ENCODE peak calls at places on chromosome 12, in ten cellular contexts. P is prostate gland; Q is suprapubic skin; D is neuronal stem cell; N is H9; F is A549; K is heart left ventricle; C is CD8-positive, alpha-beta memory T cell; Z is CD8-positive, alpha-beta T cell; M is breast epithelium. W is an unnamed sample.

GRCh38 chr12:119412811-119413794 is 78.6 kb downstream of the CCDC60 start:
- DNase-seq in P (peak; percentile 47), Q (no peak), D (peak; percentile 87), N (peak; percentile 88), F (peak; percentile 77), K (peak; percentile 60), C (no peak), Z (no peak), M (no peak), W (no peak)

GRCh38 chr12:67415473-67415872 is 146.3 kb downstream of the CAND1 start:
- DNase-seq in P (no peak), Q (no peak), D (no peak), N (peak; percentile 51), F (peak; percentile 34), K (no peak), C (no peak), Z (no peak), M (no peak), W (no peak)

GRCh38 chr12:104090685-104091084 is 26.4 kb downstream of the HCFC2 start:
- DNase-seq in P (peak; percentile 43), Q (no peak), D (no peak), N (no peak), F (no peak), K (no peak), C (no peak), Z (no peak), M (no peak), W (no peak)

GRCh38 chr12:79737875-79738718 is 47.3 kb upstream of the PAWR start:
- DNase-seq in P (peak; percentile 66), Q (no peak), D (peak; percentile 50), N (no peak), F (peak; percentile 79), K (no peak), C (no peak), Z (no peak), M (no peak), W (peak; percentile 2)

GRCh38 chr12:53251477-53252348 is 16.4 kb upstream of the ESPL1 start:
- DNase-seq in P (peak; percentile 73), Q (peak; percentile 88), D (peak; percentile 75), N (peak; percentile 95), F (peak; percentile 83), K (peak; percentile 83), C (peak; percentile 69), Z (peak; percentile 28), M (peak; percentile 76), W (no peak)

GRCh38 chr12:52022841-52023181 is 16.1 kb downstream of the TAMALIN start:
- DNase-seq in P (no peak), Q (no peak), D (no peak), N (peak; percentile 83), F (peak; percentile 83), K (no peak), C (no peak), Z (no peak), M (no peak), W (no peak)

GRCh38 chr12:48796976-48797375 is 8.1 kb upstream of the ADCY6 start:
- DNase-seq in P (no peak), Q (no peak), D (no peak), N (no peak), F (no peak), K (no peak), C (no peak), Z (no peak), M (no peak), W (no peak)

GRCh38 chr12:115794659-115795081 is 482.8 kb downstream of the MED13L start:
- DNase-seq in P (no peak), Q (no peak), D (no peak), N (no peak), F (peak; percentile 52), K (no peak), C (no peak), Z (no peak), M (no peak), W (no peak)

GRCh38 chr12:118373628-118374027 is 921 bp upstream of the TAOK3 start:
- DNase-seq in P (no peak), Q (no peak), D (no peak), N (no peak), F (no peak), K (no peak), C (no peak), Z (no peak), M (no peak), W (no peak)

GRCh38 chr12:118372541-118373495 is at the start of gene TAOK3:
- DNase-seq in P (peak; percentile 99), Q (peak; percentile 100), D (peak; percentile 96), N (peak; percentile 100), F (peak; percentile 99), K (peak; percentile 98), C (peak; percentile 96), Z (peak; percentile 95), M (peak; percentile 98), W (peak; percentile 92)

GRCh38 chr12:118371354-118372282 is 1.1 kb downstream of the TAOK3 start:
- DNase-seq in P (peak; percentile 27), Q (peak; percentile 82), D (peak; percentile 21), N (peak; percentile 37), F (peak; percentile 36), K (peak; percentile 34), C (peak; percentile 9), Z (no peak), M (no peak), W (no peak)

GRCh38 chr12:118374126-118374725 is 1.5 kb upstream of the TAOK3 start:
- DNase-seq in P (no peak), Q (no peak), D (no peak), N (no peak), F (no peak), K (no peak), C (no peak), Z (no peak), M (no peak), W (no peak)

DNA sequence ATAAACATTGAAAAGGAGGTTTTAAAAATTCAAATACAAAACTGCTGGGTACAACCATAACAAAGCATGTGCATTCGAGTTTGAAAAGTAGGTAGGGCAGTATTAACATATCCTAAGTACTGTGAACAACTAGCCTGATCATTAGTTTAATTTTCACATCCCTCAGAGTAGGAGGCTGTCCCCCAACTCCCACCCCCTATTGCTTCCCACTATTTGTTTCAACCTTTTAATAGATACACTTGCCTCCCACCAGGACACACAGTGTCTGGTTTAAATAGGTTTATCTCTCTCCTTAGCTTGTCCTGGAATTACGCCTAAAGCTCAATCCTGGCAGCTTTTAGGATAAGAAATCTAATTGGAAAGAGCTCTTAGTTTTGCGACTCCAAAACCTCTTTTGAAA is 2.1 kb downstream of the TAOK3 start:
- DNase-seq in P (no peak), Q (no peak), D (no peak), N (no peak), F (no peak), K (no peak), C (no peak), Z (no peak), M (no peak), W (no peak)
- H3K27ac ChIP-seq in P (peak overlapping the region; percentile 49), Q (no peak overlapping the region), D (no peak overlapping the region), N (no peak overlapping the region), F (peak overlapping the region; percentile 89), K (no peak overlapping the region), C (no peak overlapping the region), Z (no peak overlapping the region), M (no peak overlapping the region), W (no peak overlapping the region)

GRCh38 chr12:64682572-64683277 is 72.4 kb downstream of the RASSF3 start:
- DNase-seq in P (no peak), Q (no peak), D (peak; percentile 33), N (no peak), F (peak; percentile 40), K (peak; percentile 73), C (no peak), Z (no peak), M (no peak), W (no peak)

GRCh38 chr12:64685076-64685475 is 74.1 kb downstream of the GNS start:
- DNase-seq in P (no peak), Q (no peak), D (no peak), N (no peak), F (no peak), K (no peak), C (no peak), Z (no peak), M (no peak), W (no peak)

GRCh38 chr12:64687816-64688599 is 71.2 kb downstream of the GNS start:
- DNase-seq in P (peak; percentile 72), Q (no peak), D (no peak), N (no peak), F (no peak), K (no peak), C (no peak), Z (no peak), M (no peak), W (no peak)

GRCh38 chr12:64688715-64689114 is 70.5 kb downstream of the GNS start:
- DNase-seq in P (no peak), Q (no peak), D (no peak), N (no peak), F (no peak), K (no peak), C (no peak), Z (no peak), M (no peak), W (no peak)

GRCh38 chr12:64685605-64686004 is 73.6 kb downstream of the GNS start:
- DNase-seq in P (no peak), Q (no peak), D (no peak), N (no peak), F (no peak), K (no peak), C (no peak), Z (no peak), M (no peak), W (no peak)
- H3K27ac ChIP-seq in P (no peak overlapping the region), Q (no peak overlapping the region), D (no peak overlapping the region), N (peak overlapping the region; percentile 23), F (no peak overlapping the region), K (no peak overlapping the region), C (no peak overlapping the region), Z (peak overlapping the region; percentile 64), M (no peak overlapping the region), W (no peak overlapping the region)

DNA sequence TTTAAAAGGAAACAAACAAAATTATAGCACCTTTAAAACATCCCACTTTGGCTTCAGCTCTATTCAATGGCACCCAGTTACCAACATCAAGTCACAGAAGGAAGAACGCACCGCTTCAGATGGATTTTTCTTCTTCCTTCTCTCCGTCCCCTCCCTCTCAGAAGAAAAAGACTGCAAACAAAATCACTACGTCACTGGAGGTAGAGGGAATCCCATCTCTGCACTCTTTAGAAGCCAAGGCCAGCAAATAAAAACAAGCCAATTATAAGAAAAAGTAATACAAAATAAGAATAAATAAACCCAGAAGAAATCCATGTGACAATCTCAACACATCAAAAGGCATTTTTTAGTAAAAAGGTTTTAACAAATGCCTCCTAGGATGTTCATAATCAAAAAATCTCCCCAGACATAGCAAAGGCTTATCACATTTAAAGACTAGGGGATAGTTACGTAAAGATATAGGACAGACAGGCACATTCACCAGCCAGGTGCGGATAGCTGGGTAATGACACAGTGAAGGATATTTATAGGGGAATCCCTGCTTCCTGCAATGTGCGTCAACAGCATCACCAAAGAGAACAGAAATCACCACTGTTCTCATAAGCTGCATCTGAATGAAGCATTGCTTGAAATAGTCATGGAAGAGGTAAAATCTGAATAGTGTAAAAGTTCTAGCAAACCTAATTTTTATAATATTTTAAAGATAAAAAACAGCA is 89.4 kb downstream of the R3HDM2 start:
- DNase-seq in P (no peak), Q (no peak), D (no peak), N (no peak), F (peak; percentile 74), K (no peak), C (no peak), Z (no peak), M (no peak), W (no peak)
- H3K27ac ChIP-seq in P (no peak overlapping the region), Q (no peak overlapping the region), D (no peak overlapping the region), N (no peak overlapping the region), F (peak overlapping the region; percentile 61), K (no peak overlapping the region), C (no peak overlapping the region), Z (no peak overlapping the region), M (no peak overlapping the region), W (no peak overlapping the region)

GRCh38 chr12:69269736-69270135 is 30.4 kb downstream of the CPSF6 start:
- DNase-seq in P (no peak), Q (no peak), D (no peak), N (no peak), F (no peak), K (no peak), C (no peak), Z (no peak), M (no peak), W (no peak)

GRCh38 chr12:69272511-69272910 is 33.1 kb downstream of the CPSF6 start:
- DNase-seq in P (no peak), Q (no peak), D (no peak), N (no peak), F (no peak), K (no peak), C (no peak), Z (no peak), M (no peak), W (no peak)

GRCh38 chr12:69278814-69279782 is 39.7 kb downstream of the CPSF6 start:
- DNase-seq in P (no peak), Q (no peak), D (no peak), N (no peak), F (no peak), K (no peak), C (no peak), Z (no peak), M (no peak), W (no peak)

GRCh38 chr12:69275471-69275891 is 36.1 kb downstream of the CPSF6 start:
- DNase-seq in P (no peak), Q (no peak), D (no peak), N (no peak), F (no peak), K (no peak), C (no peak), Z (no peak), M (no peak), W (no peak)

DNA sequence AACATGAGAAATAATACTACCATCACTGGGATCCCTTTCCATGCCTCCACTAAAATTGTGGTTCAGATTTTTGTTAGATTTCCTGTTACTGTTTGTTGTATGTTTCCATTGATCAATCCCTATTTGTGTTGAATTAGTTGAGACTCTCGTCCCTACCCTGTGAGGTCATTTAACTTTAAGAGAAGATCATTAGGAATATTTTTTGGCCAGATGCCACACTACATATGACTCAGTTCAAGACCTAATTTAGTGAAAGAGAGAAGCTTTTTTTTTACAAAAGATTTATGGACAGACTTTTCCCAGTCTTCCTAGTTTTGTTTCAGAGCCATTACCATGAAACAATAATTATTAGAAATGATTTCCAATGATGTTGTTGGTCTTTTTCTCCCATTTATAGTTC is 35.5 kb downstream of the CPSF6 start:
- DNase-seq in P (no peak), Q (no peak), D (no peak), N (no peak), F (no peak), K (no peak), C (no peak), Z (no peak), M (no peak), W (no peak)
- H3K27ac ChIP-seq in P (no peak overlapping the region), Q (no peak overlapping the region), D (no peak overlapping the region), N (no peak overlapping the region), F (no peak overlapping the region), K (no peak overlapping the region), C (no peak overlapping the region), Z (no peak overlapping the region), M (no peak overlapping the region), W (no peak overlapping the region)

W was measured in epithelial cell of prostate.